ENCODE peak calls at places on chromosome 15, in six cellular contexts. C is H1, Y is IMR-90, O is neuronal stem cell, K is trophoblast cell, X is mesendoderm. W is an unnamed sample. For H3K4me1, the result is how much of the 10 kb centered on the place peaks cover.

GRCh38 chr15:26433060-26433459 is 339.8 kb downstream of the GABRB3 start:
- DNase-seq in C (no peak), Y (no peak), O (no peak), K (no peak), X (no peak), W (no peak)

GRCh38 chr15:34359416-34359815 is 7.6 kb downstream of the LPCAT4 start:
- DNase-seq in C (no peak), Y (no peak), O (no peak), K (no peak), X (no peak), W (no peak)

GRCh38 chr15:55742498-55742926 is 440 bp downstream of the PRTG start:
- DNase-seq in C (no peak), Y (peak), O (no peak), K (no peak), X (no peak), W (peak)

GRCh38 chr15:94346272-94346671 is 114.9 kb downstream of the MCTP2 start:
- DNase-seq in C (no peak), Y (peak), O (no peak), K (no peak), X (no peak), W (no peak)

GRCh38 chr15:31437686-31438085 is 111.1 kb downstream of the KLF13 start:
- DNase-seq in C (no peak), Y (no peak), O (no peak), K (no peak), X (no peak), W (no peak)

GRCh38 chr15:84799511-84800187 is 17.5 kb upstream of the ALPK3 start:
- DNase-seq in C (no peak), Y (no peak), O (no peak), K (no peak), X (no peak), W (no peak)

GRCh38 chr15:27042230-27042629 is 71.2 kb downstream of the GABRG3 start:
- DNase-seq in C (no peak), Y (no peak), O (no peak), K (no peak), X (no peak), W (no peak)

GRCh38 chr15:95712785-95713184 is 617.7 kb upstream of the NR2F2 start:
- DNase-seq in C (no peak), Y (peak), O (no peak), K (no peak), X (no peak), W (no peak)

GRCh38 chr15:63981596-63982320 is 64.5 kb downstream of the DAPK2 start:
- DNase-seq in C (no peak), Y (no peak), O (no peak), K (no peak), X (no peak), W (no peak)

GRCh38 chr15:68391084-68391483 is 40.9 kb downstream of the ITGA11 start:
- DNase-seq in C (no peak), Y (no peak), O (no peak), K (no peak), X (no peak), W (no peak)

GRCh38 chr15:93983501-93983900 is 247.9 kb upstream of the MCTP2 start:
- DNase-seq in C (no peak), Y (no peak), O (no peak), K (peak), X (no peak), W (no peak)

GRCh38 chr15:39629906-39630305 is 49.0 kb downstream of the THBS1 start:
- DNase-seq in C (no peak), Y (no peak), O (no peak), K (no peak), X (no peak), W (no peak)

GRCh38 chr15:33064878-33065277 is 129.6 kb downstream of the FMN1 start:
- DNase-seq in C (no peak), Y (peak), O (no peak), K (no peak), X (no peak), W (no peak)

GRCh38 chr15:88954431-88955277 is 41.5 kb upstream of the MFGE8 start:
- DNase-seq in C (no peak), Y (no peak), O (no peak), K (no peak), X (no peak), W (peak)

GRCh38 chr15:78353093-78353492 is 12.9 kb downstream of the CRABP1 start:
- DNase-seq in C (no peak), Y (peak), O (no peak), K (no peak), X (peak), W (no peak)

GRCh38 chr15:100189319-100189718 is 152.5 kb downstream of the ADAMTS17 start:
- DNase-seq in C (no peak), Y (no peak), O (no peak), K (no peak), X (no peak), W (no peak)

GRCh38 chr15:42681119-42681518 is 55.8 kb downstream of the CDAN1 start:
- DNase-seq in C (no peak), Y (no peak), O (no peak), K (no peak), X (no peak), W (no peak)

GRCh38 chr15:22973286-22973685 is 6.9 kb downstream of the CYFIP1 start:
- DNase-seq in C (no peak), Y (no peak), O (no peak), K (peak), X (no peak), W (no peak)

GRCh38 chr15:59154268-59154667 is 49.3 kb downstream of the CCNB2 start:
- DNase-seq in C (no peak), Y (no peak), O (no peak), K (no peak), X (no peak), W (no peak)

GRCh38 chr15:40055576-40056293 is 16.8 kb upstream of the SRP14 start:
- DNase-seq in C (no peak), Y (no peak), O (no peak), K (peak), X (peak), W (no peak)

GRCh38 chr15:76840830-76841460 is 64.2 kb downstream of the SCAPER start:
- DNase-seq in C (no peak), Y (peak), O (no peak), K (no peak), X (peak), W (peak)

GRCh38 chr15:78875107-78875914 is 2.6 kb downstream of the MORF4L1 start:
- DNase-seq in C (no peak), Y (peak), O (no peak), K (no peak), X (peak), W (peak)

GRCh38 chr15:45181491-45182285 is 6.1 kb downstream of the SHF start:
- DNase-seq in C (no peak), Y (no peak), O (no peak), K (no peak), X (no peak), W (no peak)

GRCh38 chr15:39907216-39907615 is 12.8 kb downstream of the GPR176 start:
- DNase-seq in C (no peak), Y (no peak), O (no peak), K (no peak), X (peak), W (no peak)

GRCh38 chr15:66649235-66649984 is 52.6 kb upstream of the SMAD6 start:
- DNase-seq in C (no peak), Y (no peak), O (no peak), K (no peak), X (no peak), W (no peak)

GRCh38 chr15:98957655-98958054 is 49.9 kb downstream of the PGPEP1L start:
- DNase-seq in C (no peak), Y (no peak), O (no peak), K (no peak), X (no peak), W (no peak)

GRCh38 chr15:26729581-26729980 is 43.3 kb downstream of the GABRB3 start:
- DNase-seq in C (no peak), Y (no peak), O (no peak), K (no peak), X (no peak), W (no peak)

GRCh38 chr15:70702584-70702983 is 60.8 kb downstream of the UACA start:
- DNase-seq in C (no peak), Y (no peak), O (no peak), K (no peak), X (no peak), W (no peak)
- H3K4me1 ChIP-seq in C (under half), Y (under half), O (under half), K (under half), X (under half), W (under half)

DNA sequence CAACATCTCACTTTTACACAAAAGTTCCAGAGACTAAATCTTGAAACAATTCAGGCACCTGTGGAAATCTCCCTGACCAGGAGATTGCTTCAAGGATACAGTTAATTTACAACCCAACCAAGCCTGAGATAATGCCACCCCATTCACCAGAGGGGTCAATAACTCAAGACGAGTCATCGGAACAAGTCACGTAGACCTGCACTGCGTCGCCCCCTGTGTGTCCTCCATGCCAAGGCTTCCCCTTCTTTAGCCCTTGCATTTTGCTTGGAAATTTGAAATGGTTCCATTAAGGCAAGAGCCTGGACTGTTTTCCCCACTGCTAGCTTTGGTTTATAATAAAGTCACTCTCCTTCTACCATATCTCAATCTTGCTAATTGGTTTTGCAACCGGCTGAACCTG is 129.0 kb upstream of the NEO1 start:
- DNase-seq in C (no peak), Y (no peak), O (no peak), K (no peak), X (peak), W (no peak)
- H3K23ac ChIP-seq in C (no peak), Y (no peak), O (no peak), K (no peak), X (no peak), W (no peak)

GRCh38 chr15:71387825-71388224 is 272.6 kb downstream of the THSD4 start:
- DNase-seq in C (no peak), Y (no peak), O (no peak), K (no peak), X (no peak), W (no peak)
- H3K4me1 ChIP-seq in C (under half), Y (under half), O (under half), K (under half), X (under half), W (under half)

GRCh38 chr15:79956354-79956939 is 14.5 kb downstream of the BCL2A1 start:
- DNase-seq in C (no peak), Y (no peak), O (no peak), K (no peak), X (no peak), W (no peak)
- H3K23ac ChIP-seq in C (no peak), Y (no peak), O (no peak), K (no peak), X (no peak), W (no peak)

GRCh38 chr15:69557340-69558137 is 104.9 kb downstream of the RPLP1 start:
- DNase-seq in C (no peak), Y (peak), O (no peak), K (peak), X (peak), W (peak)
- H3K4me1 ChIP-seq in C (under half), Y (under half), O (under half), K (under half), X (under half), W (under half)

GRCh38 chr15:41104234-41104633 is 11.8 kb downstream of the INO80 start:
- DNase-seq in C (no peak), Y (peak), O (no peak), K (no peak), X (no peak), W (peak)
- H3K23ac ChIP-seq in C (no peak), Y (no peak), O (no peak), K (no peak), X (no peak), W (no peak)

GRCh38 chr15:65101891-65102708 is 12.9 kb downstream of the UBAP1L start:
- DNase-seq in C (no peak), Y (no peak), O (no peak), K (no peak), X (no peak), W (no peak)

GRCh38 chr15:65101418-65101890 is 13.5 kb downstream of the UBAP1L start:
- DNase-seq in C (peak), Y (peak), O (peak), K (peak), X (peak), W (peak)

GRCh38 chr15:65099336-65099735 is 15.7 kb downstream of the UBAP1L start:
- DNase-seq in C (no peak), Y (no peak), O (no peak), K (no peak), X (no peak), W (no peak)

GRCh38 chr15:65102912-65103311 is 12.1 kb downstream of the UBAP1L start:
- DNase-seq in C (no peak), Y (no peak), O (no peak), K (no peak), X (no peak), W (no peak)

DNA sequence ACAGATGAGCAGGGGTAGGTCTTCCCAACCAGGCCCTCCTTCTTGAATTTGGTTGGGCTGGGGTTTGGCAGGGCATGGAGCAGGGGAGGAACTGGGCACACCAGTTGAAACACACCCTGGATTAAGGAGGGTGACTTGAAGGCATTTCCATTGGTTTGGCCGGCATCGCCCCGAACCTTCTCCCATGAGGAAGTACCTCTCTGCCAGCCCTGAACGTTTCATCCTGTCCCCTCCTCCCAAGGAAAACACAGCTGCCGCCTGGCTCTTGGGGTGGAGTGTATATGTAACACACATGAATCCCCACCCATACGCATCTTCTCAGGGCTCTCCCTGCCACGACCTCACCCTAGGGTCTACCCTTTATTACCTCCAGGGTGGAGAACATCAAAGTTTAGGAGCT is 14.6 kb downstream of the UBAP1L start:
- DNase-seq in C (no peak), Y (no peak), O (no peak), K (no peak), X (no peak), W (no peak)
- H3K4me1 ChIP-seq in C (under half), Y (under half), O (under half), K (under half), X (under half), W (under half)